ENCODE peak calls at places on chromosomes 11 and 22, in six cellular contexts. O is uterus, F is amniotic stem cell, Z is HCT116, C is fibroblast of the aortic adventitia, G is NCI-H1092. S is an unnamed sample.

GRCh38 chr11:7046474-7046873 is 26.2 kb downstream of the NLRP14 start:
- DNase-seq in O (no peak), Z (no peak), C (peak; percentile 87), F (no peak), G (no peak), S (no peak)

GRCh38 chr22:35837328-35837727 is 119.7 kb downstream of the APOL5 start:
- DNase-seq in Z (no peak), C (peak; percentile 18), O (no peak), F (no peak), G (no peak), S (no peak)

GRCh38 chr11:107999759-108000455 is 8.8 kb upstream of the CUL5 start:
- DNase-seq in G (peak; percentile 25), C (peak; percentile 21), Z (peak; percentile 74), F (no peak), O (no peak), S (peak; percentile 86)

GRCh38 chr11:2156416-2157182 is 4.4 kb downstream of the INS start:
- DNase-seq in F (peak; percentile 41), Z (no peak), O (peak; percentile 67), C (peak; percentile 42), G (peak; percentile 64), S (peak; percentile 82)

GRCh38 chr11:43578346-43579170 is 102.0 kb upstream of the HSD17B12 start:
- DNase-seq in F (peak; percentile 16), C (peak; percentile 42), Z (no peak), O (no peak), G (no peak), S (no peak)

GRCh38 chr11:34160791-34161190 is 55.4 kb downstream of the NAT10 start:
- DNase-seq in O (no peak), F (no peak), G (no peak), C (no peak), Z (no peak), S (no peak)

GRCh38 chr11:101008961-101009684 is 120.5 kb downstream of the PGR start:
- DNase-seq in G (no peak), C (no peak), O (no peak), F (no peak), Z (no peak), S (no peak)

GRCh38 chr11:84291996-84292395 is 1005.8 kb upstream of the CCDC90B start:
- DNase-seq in Z (no peak), F (no peak), G (no peak), O (no peak), C (peak; percentile 24), S (no peak)

GRCh38 chr11:126147268-126148111 is 64.0 kb downstream of the RPUSD4 start:
- DNase-seq in Z (no peak), F (no peak), C (no peak), G (peak; percentile 50), O (no peak), S (no peak)

GRCh38 chr22:41831828-41832552 is 915 bp upstream of the SREBF2 start:
- DNase-seq in F (no peak), C (peak; percentile 36), O (no peak), Z (no peak), G (no peak), S (no peak)

S was measured in left kidney.